ENCODE peak calls at places on chromosomes 11 and 22, in seven cellular contexts. U is HepG2, J is psoas muscle, P is ascending aorta, V is cardiac muscle cell, E is PC-9, Q is HAP-1. M is an unnamed sample. For H3K27me3 and H3K4me1, the result is how much of the 10 kb centered on the place peaks cover.

GRCh38 chr11:128463386-128463829 is 124.0 kb downstream of the ETS1 start:
- DNase-seq in U (no peak), J (no peak), P (no peak), V (peak), E (no peak), Q (no peak), M (no peak)

GRCh38 chr22:32327596-32328171 is 30.0 kb upstream of the RFPL3 start:
- DNase-seq in U (no peak), J (no peak), P (no peak), V (no peak), E (no peak), Q (no peak), M (no peak)

GRCh38 chr11:70470127-70470526 is 71.8 kb downstream of the CTTN start:
- DNase-seq in U (no peak), J (no peak), P (no peak), V (peak), E (no peak), Q (no peak), M (no peak)

GRCh38 chr11:100918551-100919500 is 210.8 kb downstream of the PGR start:
- DNase-seq in U (no peak), J (no peak), P (no peak), V (peak), E (peak), Q (peak), M (no peak)

GRCh38 chr22:23404689-23405365 is 175.3 kb downstream of the IGLL1 start:
- DNase-seq in U (peak), J (no peak), P (no peak), V (peak), E (peak), Q (peak), M (no peak)

GRCh38 chr11:2509481-2510001 is 64.7 kb downstream of the KCNQ1 start:
- DNase-seq in U (no peak), J (peak), P (no peak), V (no peak), E (no peak), Q (peak), M (no peak)

GRCh38 chr11:47184711-47185304 is 1.4 kb downstream of the PACSIN3 start:
- DNase-seq in U (peak), J (peak), P (no peak), V (peak), E (no peak), Q (no peak), M (no peak)

GRCh38 chr11:112797072-112797471 is 164.1 kb upstream of the NCAM1 start:
- DNase-seq in U (no peak), J (no peak), P (no peak), V (no peak), E (no peak), Q (no peak), M (no peak)

GRCh38 chr22:41526802-41527799 is 17.2 kb downstream of the POLR3H start:
- DNase-seq in U (no peak), J (peak), P (no peak), V (peak), E (peak), Q (peak), M (peak)

GRCh38 chr11:86761978-86762377 is 38.4 kb upstream of the PRSS23 start:
- DNase-seq in U (no peak), J (no peak), P (no peak), V (peak), E (no peak), Q (no peak), M (no peak)

GRCh38 chr11:113457784-113458183 is 17.4 kb downstream of the DRD2 start:
- DNase-seq in U (no peak), J (no peak), P (no peak), V (no peak), E (no peak), Q (no peak), M (peak)

GRCh38 chr22:35630387-35630793 is 13.3 kb upstream of the MB start:
- DNase-seq in U (no peak), J (no peak), P (no peak), V (peak), E (peak), Q (peak), M (no peak)

GRCh38 chr11:3747704-3748103 is 49.6 kb downstream of the NUP98 start:
- DNase-seq in U (no peak), J (no peak), P (no peak), V (peak), E (no peak), Q (no peak), M (no peak)

GRCh38 chr22:27331526-27332281 is 469.9 kb downstream of the MN1 start:
- DNase-seq in U (peak), J (peak), P (peak), V (peak), E (peak), Q (peak), M (no peak)

GRCh38 chr11:128691802-128692749 is 1.8 kb upstream of the FLI1 start:
- DNase-seq in U (no peak), J (peak), P (no peak), V (no peak), E (no peak), Q (no peak), M (no peak)

GRCh38 chr11:10488121-10488580 is 33.1 kb downstream of the AMPD3 start:
- DNase-seq in U (no peak), J (no peak), P (no peak), V (no peak), E (peak), Q (peak), M (peak)

GRCh38 chr11:115982666-115983065 is 478.5 kb upstream of the CADM1 start:
- DNase-seq in U (no peak), J (peak), P (no peak), V (no peak), E (no peak), Q (no peak), M (no peak)

GRCh38 chr11:10564692-10565318 is 3.7 kb downstream of the LYVE1 start:
- DNase-seq in U (no peak), J (no peak), P (no peak), V (peak), E (no peak), Q (no peak), M (no peak)

GRCh38 chr11:94132152-94132558 is 3.5 kb downstream of the PANX1 start:
- DNase-seq in U (no peak), J (no peak), P (no peak), V (peak), E (no peak), Q (no peak), M (no peak)

GRCh38 chr11:35357893-35358292 is 61.5 kb downstream of the SLC1A2 start:
- DNase-seq in U (no peak), J (no peak), P (no peak), V (no peak), E (no peak), Q (no peak), M (peak)

DNA sequence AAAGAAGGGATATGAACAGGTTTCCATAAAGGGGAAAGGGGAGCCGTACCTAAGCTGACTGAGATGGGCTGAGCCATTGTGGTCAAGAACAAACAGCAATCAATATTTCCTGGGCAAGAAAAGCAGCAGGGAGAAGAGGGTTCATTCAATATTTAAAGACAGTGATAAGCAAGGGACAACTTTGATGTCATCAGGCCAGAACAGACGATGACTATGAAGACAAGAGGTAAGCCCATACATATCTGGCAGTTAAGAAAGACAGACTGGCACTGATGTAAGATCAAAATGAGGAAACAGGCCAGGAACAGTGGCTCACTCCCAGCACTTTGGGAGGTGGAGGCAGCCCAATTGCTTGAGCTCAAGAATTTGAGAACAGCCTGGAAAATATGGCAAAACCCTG is 2.4 kb downstream of the OR5A2 start:
- DNase-seq in U (no peak), J (no peak), P (no peak), V (no peak), E (no peak), Q (no peak), M (no peak)
- H3K27me3 ChIP-seq in U (under half), J (under half), P (under half), V (under half), E (under half), Q (under half), M (under half)

GRCh38 chr11:66643745-66644437 is 5.4 kb downstream of the RBM4 start:
- DNase-seq in U (no peak), J (no peak), P (no peak), V (no peak), E (no peak), Q (no peak), M (no peak)
- H3K4me1 ChIP-seq in U (half or more), J (half or more), P (under half), V (half or more), E (under half), Q (under half), M (under half)

GRCh38 chr22:50289942-50290630 is 17.4 kb downstream of the PLXNB2 start:
- DNase-seq in U (no peak), J (no peak), P (no peak), V (no peak), E (no peak), Q (no peak), M (no peak)

GRCh38 chr22:50296658-50297490 is 10.6 kb downstream of the PLXNB2 start:
- DNase-seq in U (peak), J (no peak), P (no peak), V (no peak), E (no peak), Q (no peak), M (peak)

GRCh38 chr22:50292643-50293440 is 14.6 kb downstream of the PLXNB2 start:
- DNase-seq in U (no peak), J (no peak), P (no peak), V (no peak), E (no peak), Q (no peak), M (no peak)

GRCh38 chr22:50294319-50294656 is 13.2 kb downstream of the PLXNB2 start:
- DNase-seq in U (no peak), J (no peak), P (no peak), V (no peak), E (no peak), Q (no peak), M (no peak)

GRCh38 chr22:50293441-50294318 is 13.8 kb downstream of the PLXNB2 start:
- DNase-seq in U (peak), J (no peak), P (no peak), V (peak), E (peak), Q (peak), M (peak)
- H3K4me3 ChIP-seq in U (peak), J (peak), P (peak), V (no peak), E (peak), Q (no peak), M (peak)

GRCh38 chr22:37417264-37417663 is 10.0 kb downstream of the ELFN2 start:
- DNase-seq in U (no peak), J (no peak), P (no peak), V (no peak), E (no peak), Q (no peak), M (no peak)
- H3K27me3 ChIP-seq in U (under half), J (half or more), P (under half), V (under half), E (under half), Q (under half), M (under half)

DNA sequence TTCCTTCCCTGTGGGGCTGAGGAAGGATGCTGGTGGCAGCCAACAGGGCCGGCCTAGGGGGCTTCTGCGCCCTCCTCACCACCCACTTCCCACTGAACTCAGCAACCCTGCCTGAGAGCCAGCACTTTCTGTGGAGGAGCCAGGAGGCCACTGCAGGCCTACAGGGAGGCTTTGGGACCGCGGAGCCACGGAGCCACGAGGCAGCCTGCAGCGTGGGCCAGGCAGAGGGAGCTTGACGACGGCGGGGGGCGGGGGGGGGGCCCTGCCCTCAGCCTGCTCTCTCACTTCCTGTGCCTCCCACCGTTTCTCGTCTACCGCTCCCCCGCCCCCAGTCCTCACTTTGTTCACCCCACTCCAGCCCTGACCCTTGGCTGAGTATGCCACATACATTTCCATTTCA is 73.7 kb upstream of the LMO1 start:
- DNase-seq in U (no peak), J (no peak), P (no peak), V (no peak), E (no peak), Q (no peak), M (no peak)
- H3K4me1 ChIP-seq in U (under half), J (under half), P (under half), V (under half), E (half or more), Q (under half), M (under half)

GRCh38 chr22:50676211-50676636 is 3.6 kb downstream of the SHANK3 start:
- DNase-seq in U (no peak), J (no peak), P (no peak), V (no peak), E (no peak), Q (no peak), M (no peak)

GRCh38 chr22:50673231-50674126 is 856 bp downstream of the SHANK3 start:
- DNase-seq in U (no peak), J (no peak), P (no peak), V (no peak), E (no peak), Q (no peak), M (no peak)

GRCh38 chr22:50674127-50674493 is 1.5 kb downstream of the SHANK3 start:
- DNase-seq in U (no peak), J (no peak), P (no peak), V (no peak), E (no peak), Q (peak), M (no peak)

GRCh38 chr22:50675553-50676199 is 3.1 kb downstream of the SHANK3 start:
- DNase-seq in U (no peak), J (no peak), P (no peak), V (no peak), E (no peak), Q (no peak), M (no peak)

GRCh38 chr22:50674606-50675552 is 2.3 kb downstream of the SHANK3 start:
- DNase-seq in U (peak), J (no peak), P (no peak), V (peak), E (peak), Q (peak), M (peak)
- H3K4me3 ChIP-seq in U (peak), J (peak), P (peak), V (peak), E (peak), Q (peak), M (no peak)

GRCh38 chr22:30228509-30229359 is 17.8 kb downstream of the LIF start:
- DNase-seq in U (no peak), J (no peak), P (no peak), V (no peak), E (peak), Q (peak), M (no peak)

GRCh38 chr22:30232716-30233218 is 13.8 kb downstream of the LIF start:
- DNase-seq in U (no peak), J (no peak), P (no peak), V (peak), E (no peak), Q (no peak), M (no peak)

GRCh38 chr22:30233582-30233981 is 13.0 kb downstream of the LIF start:
- DNase-seq in U (no peak), J (no peak), P (no peak), V (no peak), E (no peak), Q (no peak), M (no peak)

GRCh38 chr22:30230330-30230729 is 16.2 kb downstream of the LIF start:
- DNase-seq in U (no peak), J (no peak), P (no peak), V (no peak), E (no peak), Q (no peak), M (no peak)

GRCh38 chr22:30230787-30231461 is 15.6 kb downstream of the LIF start:
- DNase-seq in U (no peak), J (no peak), P (no peak), V (no peak), E (no peak), Q (no peak), M (no peak)
- H3K27me3 ChIP-seq in U (under half), J (under half), P (under half), V (under half), E (under half), Q (under half), M (under half)

GRCh38 chr11:6297831-6298230 is 22.5 kb downstream of the CAVIN3 start:
- DNase-seq in U (no peak), J (no peak), P (no peak), V (no peak), E (no peak), Q (no peak), M (no peak)

GRCh38 chr11:6298605-6299004 is 21.7 kb downstream of the CAVIN3 start:
- DNase-seq in U (peak), J (peak), P (no peak), V (peak), E (peak), Q (peak), M (peak)

GRCh38 chr11:6300325-6300724 is 20.0 kb downstream of the CAVIN3 start:
- DNase-seq in U (no peak), J (no peak), P (no peak), V (no peak), E (no peak), Q (no peak), M (no peak)

GRCh38 chr11:6303657-6304056 is 16.6 kb downstream of the CAVIN3 start:
- DNase-seq in U (no peak), J (no peak), P (no peak), V (no peak), E (no peak), Q (peak), M (no peak)

GRCh38 chr11:6301096-6301495 is 19.2 kb downstream of the CAVIN3 start:
- DNase-seq in U (no peak), J (no peak), P (no peak), V (no peak), E (no peak), Q (no peak), M (no peak)
- H3K4me1 ChIP-seq in U (under half), J (under half), P (under half), V (under half), E (under half), Q (under half), M (under half)

GRCh38 chr11:33942954-33943353 is 51.1 kb upstream of the LMO2 start:
- DNase-seq in U (no peak), J (peak), P (no peak), V (peak), E (no peak), Q (no peak), M (no peak)
- H3K4me3 ChIP-seq in U (no peak), J (no peak), P (no peak), V (no peak), E (no peak), Q (no peak), M (no peak)

M was measured in small intestine.